ENCODE peak calls at places on chromosomes 2 and 18, in eight cellular contexts. Y is heart left ventricle; X is CD4-positive, CD25-positive, alpha-beta regulatory T cell; J is vagina; S is neural progenitor cell; H is A549; I is tibial artery; F is brain microvascular endothelial cell. L is an unnamed sample.

GRCh38 chr18:24840640-24841039 is 380.2 kb downstream of the HRH4 start:
- DNase-seq in Y (no peak), X (no peak), J (no peak), S (no peak), H (no peak), I (no peak), F (no peak), L (no peak)

GRCh38 chr2:144376926-144377325 is 143.0 kb downstream of the ZEB2 start:
- DNase-seq in Y (no peak), X (no peak), J (no peak), S (no peak), H (no peak), I (no peak), F (no peak), L (no peak)

GRCh38 chr2:5691659-5692529 is at the start of gene SOX11:
- DNase-seq in Y (no peak), X (peak; percentile 4), J (no peak), S (peak; percentile 97), H (no peak), I (no peak), F (peak; percentile 94), L (no peak)

GRCh38 chr2:209458018-209458979 is 34.5 kb downstream of the MAP2 start:
- DNase-seq in Y (no peak), X (no peak), J (no peak), S (no peak), H (no peak), I (no peak), F (no peak), L (no peak)

GRCh38 chr2:25293958-25294513 is 47.7 kb downstream of the DNMT3A start:
- DNase-seq in Y (no peak), X (peak; percentile 57), J (no peak), S (no peak), H (no peak), I (no peak), F (no peak), L (no peak)

GRCh38 chr18:76657428-76657827 is 162.4 kb upstream of the ZNF516 start:
- DNase-seq in Y (no peak), X (peak; percentile 6), J (no peak), S (no peak), H (no peak), I (no peak), F (no peak), L (no peak)

GRCh38 chr18:45149712-45150111 is 465.6 kb upstream of the SLC14A2 start:
- DNase-seq in Y (no peak), X (no peak), J (no peak), S (no peak), H (no peak), I (no peak), F (no peak), L (no peak)

GRCh38 chr2:140695163-140695562 is 1435.7 kb downstream of the LRP1B start:
- DNase-seq in Y (no peak), X (no peak), J (no peak), S (peak; percentile 17), H (no peak), I (no peak), F (peak; percentile 48), L (no peak)

GRCh38 chr18:6476201-6476600 is 61.5 kb upstream of the L3MBTL4 start:
- DNase-seq in Y (no peak), X (no peak), J (no peak), S (no peak), H (no peak), I (no peak), F (no peak), L (no peak)

GRCh38 chr18:75363446-75364225 is 63.9 kb downstream of the SMIM21 start:
- DNase-seq in Y (no peak), X (no peak), J (no peak), S (no peak), H (no peak), I (no peak), F (no peak), L (no peak)

GRCh38 chr18:77870238-77870637 is 620.6 kb downstream of the GALR1 start:
- DNase-seq in Y (peak; percentile 50), X (no peak), J (no peak), S (no peak), H (no peak), I (no peak), F (no peak), L (no peak)
- H3K27ac ChIP-seq in Y (peak overlapping the region; percentile 18), X (no peak overlapping the region), J (no peak overlapping the region), S (no peak overlapping the region), H (no peak overlapping the region), I (no peak overlapping the region), F (no peak overlapping the region), L (no peak overlapping the region)

GRCh38 chr2:215479121-215479520 is 43.3 kb upstream of the FN1 start:
- DNase-seq in Y (no peak), X (no peak), J (no peak), S (no peak), H (no peak), I (no peak), F (no peak), L (no peak)

GRCh38 chr2:215479536-215480240 is 43.8 kb upstream of the FN1 start:
- DNase-seq in Y (no peak), X (no peak), J (no peak), S (no peak), H (no peak), I (no peak), F (no peak), L (no peak)

GRCh38 chr2:215476424-215476823 is 40.6 kb upstream of the FN1 start:
- DNase-seq in Y (no peak), X (no peak), J (no peak), S (no peak), H (no peak), I (no peak), F (no peak), L (no peak)
- H3K27ac ChIP-seq in Y (no peak overlapping the region), X (no peak overlapping the region), J (no peak overlapping the region), S (no peak overlapping the region), H (no peak overlapping the region), I (no peak overlapping the region), F (peak overlapping the region; percentile 30), L (no peak overlapping the region)

DNA sequence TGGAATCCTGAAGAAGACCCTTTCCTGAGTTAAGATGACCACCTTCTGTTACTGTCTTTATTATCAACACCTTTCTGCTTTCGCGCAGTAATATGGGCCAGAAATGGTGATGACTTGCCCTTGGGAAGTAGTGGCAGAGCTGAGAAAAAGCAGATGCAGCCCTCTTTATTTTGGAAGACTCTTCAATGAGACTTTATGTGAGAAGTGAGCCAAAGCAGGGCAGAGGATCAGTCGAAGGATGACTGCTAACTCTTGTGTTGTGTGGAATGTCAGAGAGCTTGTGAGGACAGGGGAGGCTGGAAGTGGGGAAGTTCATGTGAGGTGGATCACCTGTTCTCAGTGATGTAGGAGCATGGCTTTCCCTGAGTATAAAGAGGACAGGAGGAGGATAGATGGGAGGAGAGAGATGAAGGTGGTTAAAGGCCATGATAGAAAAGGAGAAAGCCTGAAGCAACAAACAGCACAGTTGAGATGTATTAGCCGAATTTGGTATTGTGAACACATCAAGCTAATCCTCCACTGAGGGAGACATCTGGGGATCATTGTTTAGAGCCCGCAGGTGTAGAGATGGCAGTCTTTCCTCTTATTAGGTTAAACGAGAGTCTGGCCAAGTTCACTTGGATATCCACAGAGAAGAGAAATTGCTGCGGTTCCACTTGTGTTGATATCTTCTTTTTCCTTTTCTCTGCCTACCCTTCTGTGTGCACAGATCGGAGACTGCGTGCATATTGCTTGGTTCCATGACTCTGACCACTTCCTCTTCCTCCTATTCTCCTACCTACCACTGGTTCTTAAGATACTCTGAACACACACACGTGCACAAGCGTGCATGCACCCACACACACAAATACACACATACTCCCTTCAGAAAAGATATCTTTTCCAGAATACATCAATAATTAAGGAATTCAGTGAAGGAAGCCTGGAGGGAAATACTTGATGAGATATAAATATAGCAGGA is 67.4 kb downstream of the SLC9A2 start:
- DNase-seq in Y (no peak), X (peak; percentile 60), J (no peak), S (no peak), H (no peak), I (no peak), F (no peak), L (no peak)
- H3K27ac ChIP-seq in Y (no peak overlapping the region), X (no peak overlapping the region), J (no peak overlapping the region), S (no peak overlapping the region), H (no peak overlapping the region), I (no peak overlapping the region), F (no peak overlapping the region), L (no peak overlapping the region)

DNA sequence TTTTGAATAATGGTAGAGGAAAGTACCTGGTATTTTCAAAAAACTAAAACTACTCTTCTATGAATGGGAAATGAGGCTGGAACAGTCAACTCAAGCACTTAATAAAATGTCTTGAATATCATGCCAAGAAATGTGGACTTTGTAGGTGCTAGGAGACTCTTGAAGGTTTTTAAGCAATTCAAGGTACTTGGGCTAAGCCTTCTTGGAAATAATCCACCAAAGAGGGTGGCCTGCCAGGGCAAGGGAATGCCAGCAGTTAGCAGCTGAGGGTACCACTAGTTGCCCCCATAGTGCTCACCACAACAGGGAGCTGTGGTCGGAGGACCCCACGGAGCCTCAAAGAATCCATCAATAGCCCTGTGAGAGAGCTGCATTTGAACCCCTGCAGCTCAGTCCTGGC is 14.6 kb upstream of the ACYP2 start:
- DNase-seq in Y (no peak), X (no peak), J (no peak), S (no peak), H (no peak), I (no peak), F (no peak), L (no peak)
- H3K27ac ChIP-seq in Y (no peak overlapping the region), X (no peak overlapping the region), J (no peak overlapping the region), S (no peak overlapping the region), H (no peak overlapping the region), I (no peak overlapping the region), F (no peak overlapping the region), L (no peak overlapping the region)

GRCh38 chr2:216539120-216539519 is 40.5 kb downstream of the RPL37A start:
- DNase-seq in Y (no peak), X (no peak), J (no peak), S (no peak), H (no peak), I (no peak), F (no peak), L (no peak)

GRCh38 chr2:216538538-216538937 is 39.9 kb downstream of the RPL37A start:
- DNase-seq in Y (no peak), X (no peak), J (no peak), S (no peak), H (no peak), I (no peak), F (no peak), L (no peak)

GRCh38 chr2:216537366-216537765 is 38.7 kb downstream of the RPL37A start:
- DNase-seq in Y (no peak), X (no peak), J (no peak), S (no peak), H (no peak), I (no peak), F (no peak), L (no peak)

GRCh38 chr2:216540920-216541319 is 42.3 kb downstream of the RPL37A start:
- DNase-seq in Y (no peak), X (no peak), J (no peak), S (no peak), H (no peak), I (no peak), F (no peak), L (no peak)

GRCh38 chr2:216539791-216540241 is 41.2 kb downstream of the RPL37A start:
- DNase-seq in Y (peak; percentile 66), X (no peak), J (no peak), S (no peak), H (no peak), I (no peak), F (no peak), L (no peak)
- H3K27ac ChIP-seq in Y (peak overlapping the region; percentile 77), X (no peak overlapping the region), J (no peak overlapping the region), S (no peak overlapping the region), H (no peak overlapping the region), I (peak overlapping the region; percentile 46), F (no peak overlapping the region), L (no peak overlapping the region)

L was measured in CD4-positive, alpha-beta T cell.